ENCODE peak calls at places on chromosomes 3 and 15, in ten cellular contexts. Z is tibial nerve, A is Peyer's patch, F is breast epithelium, I is H1, K is heart left ventricle, H is endothelial cell of umbilical vein, B is HCT116, Q is A549, O is esophagus squamous epithelium. S is an unnamed sample.

GRCh38 chr15:69623521-69624513 is 171.2 kb downstream of the RPLP1 start:
- DNase-seq in H (no peak), O (no peak), I (no peak), B (no peak), Q (no peak), Z (no peak), K (no peak), F (no peak), A (no peak), S (no peak)

GRCh38 chr3:134482622-134483021 is 3.2 kb downstream of the ANAPC13 start:
- DNase-seq in F (no peak), O (no peak), I (no peak), H (no peak), Z (no peak), Q (no peak), K (no peak), A (no peak), B (no peak), S (no peak)

GRCh38 chr3:160686955-160687535 is 10.1 kb downstream of the ARL14 start:
- DNase-seq in A (no peak), I (no peak), K (no peak), B (no peak), F (no peak), H (peak; percentile 39), O (no peak), Q (no peak), Z (no peak), S (no peak)

GRCh38 chr3:85603378-85603777 is 644.6 kb downstream of the CADM2 start:
- DNase-seq in Z (no peak), H (no peak), O (no peak), A (no peak), I (no peak), B (no peak), F (no peak), K (no peak), Q (no peak), S (no peak)

GRCh38 chr3:63954182-63954581 is 42.0 kb upstream of the SCAANT1 start:
- DNase-seq in H (no peak), F (no peak), B (no peak), Z (no peak), I (no peak), O (no peak), Q (no peak), A (no peak), K (no peak), S (no peak)

GRCh38 chr3:35908366-35909232 is 269.3 kb downstream of the ARPP21 start:
- DNase-seq in H (peak; percentile 84), O (no peak), B (peak; percentile 15), Z (peak; percentile 34), K (peak; percentile 36), A (peak; percentile 25), F (no peak), Q (peak; percentile 18), I (peak; percentile 85), S (peak; percentile 18)

GRCh38 chr15:42140383-42141070 is 15.9 kb downstream of the PLA2G4F start:
- DNase-seq in Q (no peak), B (no peak), H (no peak), A (no peak), O (no peak), Z (no peak), K (no peak), F (no peak), I (no peak), S (no peak)

GRCh38 chr3:141403576-141403975 is 35.3 kb downstream of the ZBTB38 start:
- DNase-seq in O (no peak), H (no peak), Q (no peak), I (no peak), A (no peak), F (no peak), Z (no peak), B (no peak), K (no peak), S (no peak)

GRCh38 chr15:66959066-66959465 is 106.3 kb upstream of the SMAD3 start:
- DNase-seq in Q (no peak), K (no peak), I (no peak), H (no peak), B (no peak), A (no peak), Z (no peak), O (no peak), F (no peak), S (no peak)

GRCh38 chr3:114650808-114651207 is 357.0 kb downstream of the TIGIT start:
- DNase-seq in K (no peak), O (no peak), Z (no peak), B (peak; percentile 88), A (no peak), H (peak; percentile 30), F (no peak), I (no peak), Q (no peak), S (no peak)

GRCh38 chr3:50323092-50323600 is 601 bp upstream of the HYAL2 start:
- DNase-seq in Z (no peak), Q (no peak), K (peak; percentile 79), F (no peak), A (no peak), I (no peak), O (no peak), H (peak; percentile 76), B (no peak), S (peak; percentile 58)

GRCh38 chr3:50322386-50323091 is at the start of gene HYAL2:
- DNase-seq in Z (no peak), H (peak; percentile 74), K (peak; percentile 84), A (no peak), B (no peak), O (no peak), I (peak; percentile 76), Q (no peak), F (no peak), S (peak; percentile 89)

GRCh38 chr3:50324351-50325144 is 2.0 kb upstream of the HYAL2 start:
- DNase-seq in I (peak; percentile 96), F (no peak), H (peak; percentile 76), A (peak; percentile 68), O (no peak), K (peak; percentile 70), B (peak; percentile 75), Q (peak; percentile 78), Z (peak; percentile 59), S (peak; percentile 59)

GRCh38 chr3:50321844-50322385 is 630 bp downstream of the HYAL2 start:
- DNase-seq in F (no peak), O (no peak), B (no peak), I (no peak), A (no peak), Q (no peak), K (no peak), H (no peak), Z (no peak), S (no peak)

GRCh38 chr3:50323614-50324199 is 1.2 kb upstream of the HYAL2 start:
- DNase-seq in I (no peak), H (peak; percentile 95), A (no peak), F (no peak), O (no peak), Q (no peak), K (peak; percentile 85), Z (no peak), B (no peak), S (peak; percentile 48)
- H3K4me1 ChIP-seq in I (no peaks in the 10 kb centered on the region), H (peaks cover 53% of the 10 kb centered on the region), A (peaks cover 20% of the 10 kb centered on the region), F (peaks cover 9% of the 10 kb centered on the region), O (peaks cover 54% of the 10 kb centered on the region), Q (peaks cover 26% of the 10 kb centered on the region), K (peaks cover 56% of the 10 kb centered on the region), Z (peaks cover 39% of the 10 kb centered on the region), B (peaks cover 67% of the 10 kb centered on the region), S (peaks cover 24% of the 10 kb centered on the region)

GRCh38 chr3:186220365-186220764 is 111.5 kb upstream of the ETV5 start:
- DNase-seq in K (no peak), F (no peak), H (no peak), Q (no peak), O (no peak), Z (no peak), I (no peak), B (peak; percentile 24), A (no peak), S (no peak)

GRCh38 chr3:186220886-186221285 is 112.0 kb upstream of the ETV5 start:
- DNase-seq in B (no peak), K (no peak), Q (no peak), F (peak; percentile 46), A (no peak), Z (no peak), O (no peak), I (no peak), H (no peak), S (no peak)

GRCh38 chr3:186224211-186224610 is 115.3 kb upstream of the ETV5 start:
- DNase-seq in I (no peak), Z (no peak), Q (no peak), B (no peak), F (no peak), O (no peak), H (no peak), K (no peak), A (no peak), S (no peak)

GRCh38 chr3:186219211-186219638 is 110.3 kb upstream of the ETV5 start:
- DNase-seq in A (no peak), O (no peak), Z (no peak), K (peak; percentile 26), I (no peak), F (peak; percentile 39), B (no peak), H (no peak), Q (no peak), S (no peak)

DNA sequence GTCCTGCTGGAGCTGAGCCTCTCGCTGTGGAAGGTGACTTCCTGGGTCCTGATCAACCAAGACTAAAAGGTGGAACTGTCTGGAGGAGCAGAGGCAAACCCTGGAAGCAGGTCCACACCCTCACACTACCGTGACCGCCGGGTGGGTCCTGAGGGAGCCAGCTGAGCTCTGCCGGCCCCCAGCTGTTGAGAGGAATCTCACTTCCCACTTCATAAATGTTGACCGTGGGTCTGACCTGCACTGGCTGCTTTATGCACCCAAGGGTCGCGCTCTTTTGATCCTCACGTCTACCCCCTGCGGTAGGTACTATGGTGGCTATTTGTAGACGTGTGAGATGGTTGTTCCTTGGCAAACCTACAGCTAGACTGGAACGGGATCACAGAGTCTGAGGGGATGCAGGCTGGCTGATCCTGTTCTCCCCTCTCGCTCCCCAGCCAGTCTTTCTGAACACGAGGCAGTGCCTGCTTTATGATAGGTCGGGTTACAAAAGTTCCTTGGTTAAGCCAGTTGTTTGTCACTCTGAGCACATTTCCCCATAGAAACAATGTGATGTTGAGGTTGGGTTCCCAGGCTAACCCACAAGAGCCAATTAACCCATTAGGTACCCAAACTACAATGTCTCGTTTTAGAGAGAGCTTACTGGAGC is 113.0 kb upstream of the ETV5 start:
- DNase-seq in K (no peak), Q (no peak), B (no peak), Z (no peak), H (no peak), O (no peak), A (no peak), I (no peak), F (no peak), S (no peak)
- TF ChIP-seq POLR2A in K (no peak), Q (no peak), B (no peak), Z (no peak), H (no peak), O (no peak), A (no peak), I (no peak), F (no peak), S (no peak)

GRCh38 chr15:49151831-49152230 is 3.6 kb downstream of the COPS2 start:
- DNase-seq in A (no peak), K (no peak), Q (no peak), H (no peak), O (no peak), I (no peak), Z (no peak), F (no peak), B (no peak), S (no peak)
- H3K4me1 ChIP-seq in A (no peaks in the 10 kb centered on the region), K (peaks cover 38% of the 10 kb centered on the region), Q (peaks cover 18% of the 10 kb centered on the region), H (peaks cover 20% of the 10 kb centered on the region), O (peaks cover 17% of the 10 kb centered on the region), I (no peaks in the 10 kb centered on the region), Z (peaks cover 12% of the 10 kb centered on the region), F (no peaks in the 10 kb centered on the region), B (peaks cover 28% of the 10 kb centered on the region), S (peaks cover 2% of the 10 kb centered on the region)

GRCh38 chr3:126180477-126181397 is at the start of gene ALDH1L1:
- DNase-seq in B (no peak), Z (peak; percentile 68), K (peak; percentile 78), Q (no peak), H (no peak), A (peak; percentile 22), O (peak; percentile 22), I (peak; percentile 84), F (peak; percentile 69), S (peak; percentile 80)
- TF ChIP-seq POLR2A in B (no peak), Z (no peak), K (peak; percentile 21), Q (no peak), H (no peak), A (no peak), O (peak; percentile 47), I (peak; percentile 36), F (no peak), S (peak; percentile 33)

S was measured in ovary.